ENCODE peak calls at places on chromosomes 2 and 18, in four cellular contexts. One of them, this sample, is unnamed. For H3K4me1, the result is how much of the 10 kb centered on the place peaks cover.

GRCh38 chr2:207432471-207432870 is 97.3 kb upstream of the CREB1 start:
- DNase-seq in PC-9: no peak
- DNase-seq in endodermal cell: no peak
- DNase-seq in SJSA1: no peak
- DNase-seq in this sample: no peak

GRCh38 chr2:132416080-132416911 is at the start of gene GPR39:
- DNase-seq in PC-9: peak
- DNase-seq in endodermal cell: peak
- DNase-seq in SJSA1: peak
- DNase-seq in this sample: peak

GRCh38 chr2:232887171-232887850 is 17.2 kb downstream of the SNORC start:
- DNase-seq in PC-9: no peak
- DNase-seq in endodermal cell: peak
- DNase-seq in SJSA1: no peak
- DNase-seq in this sample: no peak

GRCh38 chr2:233468047-233468745 is 98.4 kb downstream of the USP40 start:
- DNase-seq in PC-9: no peak
- DNase-seq in endodermal cell: no peak
- DNase-seq in SJSA1: no peak
- DNase-seq in this sample: no peak

GRCh38 chr2:152062130-152063091 is 36.4 kb downstream of the CACNB4 start:
- DNase-seq in PC-9: no peak
- DNase-seq in endodermal cell: no peak
- DNase-seq in SJSA1: no peak
- DNase-seq in this sample: peak

GRCh38 chr18:10234912-10235439 is 219.5 kb upstream of the APCDD1 start:
- DNase-seq in PC-9: no peak
- DNase-seq in endodermal cell: no peak
- DNase-seq in SJSA1: no peak
- DNase-seq in this sample: no peak

GRCh38 chr2:234241656-234242445 is 191.3 kb downstream of the SPP2 start:
- DNase-seq in PC-9: peak
- DNase-seq in endodermal cell: no peak
- DNase-seq in SJSA1: peak
- DNase-seq in this sample: peak

GRCh38 chr2:8577573-8577972 is 104.3 kb upstream of the ID2 start:
- DNase-seq in PC-9: no peak
- DNase-seq in endodermal cell: no peak
- DNase-seq in SJSA1: no peak
- DNase-seq in this sample: no peak

GRCh38 chr2:2271471-2271941 is 59.6 kb downstream of the MYT1L start:
- DNase-seq in PC-9: no peak
- DNase-seq in endodermal cell: no peak
- DNase-seq in SJSA1: peak
- DNase-seq in this sample: no peak

GRCh38 chr2:10216677-10217498 is 85.8 kb upstream of the HPCAL1 start:
- DNase-seq in PC-9: no peak
- DNase-seq in endodermal cell: no peak
- DNase-seq in SJSA1: no peak
- DNase-seq in this sample: no peak

GRCh38 chr2:109727929-109728447 is 66.1 kb upstream of the RGPD5 start:
- DNase-seq in PC-9: no peak
- DNase-seq in endodermal cell: no peak
- DNase-seq in SJSA1: no peak
- DNase-seq in this sample: no peak

GRCh38 chr2:201130524-201131186 is 14.7 kb downstream of the CFLAR start:
- DNase-seq in PC-9: peak
- DNase-seq in endodermal cell: no peak
- DNase-seq in SJSA1: peak
- DNase-seq in this sample: no peak

GRCh38 chr2:196987654-196988364 is 61.3 kb upstream of the PGAP1 start:
- DNase-seq in PC-9: peak
- DNase-seq in endodermal cell: no peak
- DNase-seq in SJSA1: peak
- DNase-seq in this sample: peak

GRCh38 chr2:101340141-101340541 is 31.6 kb upstream of the RNF149 start:
- DNase-seq in PC-9: peak
- DNase-seq in endodermal cell: no peak
- DNase-seq in SJSA1: no peak
- DNase-seq in this sample: no peak

GRCh38 chr18:8869696-8870095 is 164.3 kb downstream of the MTCL1 start:
- DNase-seq in PC-9: no peak
- DNase-seq in endodermal cell: no peak
- DNase-seq in SJSA1: no peak
- DNase-seq in this sample: no peak

GRCh38 chr2:18346364-18346763 is 214.1 kb downstream of the RDH14 start:
- DNase-seq in PC-9: no peak
- DNase-seq in endodermal cell: no peak
- DNase-seq in SJSA1: no peak
- DNase-seq in this sample: no peak

GRCh38 chr2:150133623-150134022 is 353.8 kb downstream of the RND3 start:
- DNase-seq in PC-9: peak
- DNase-seq in endodermal cell: no peak
- DNase-seq in SJSA1: peak
- DNase-seq in this sample: peak

GRCh38 chr2:217653240-217653639 is 349.6 kb downstream of the TNS1 start:
- DNase-seq in PC-9: peak
- DNase-seq in endodermal cell: no peak
- DNase-seq in SJSA1: peak
- DNase-seq in this sample: peak

GRCh38 chr18:75208836-75209128 is 157 bp downstream of the PTGR3 start:
- DNase-seq in PC-9: no peak
- DNase-seq in endodermal cell: peak
- DNase-seq in SJSA1: peak
- DNase-seq in this sample: no peak

GRCh38 chr2:240777416-240778212 is 42.4 kb downstream of the KIF1A start:
- DNase-seq in PC-9: no peak
- DNase-seq in endodermal cell: no peak
- DNase-seq in SJSA1: no peak
- DNase-seq in this sample: no peak

GRCh38 chr2:120303177-120303576 is 42.8 kb upstream of the INHBB start:
- DNase-seq in PC-9: no peak
- DNase-seq in endodermal cell: no peak
- DNase-seq in SJSA1: no peak
- DNase-seq in this sample: no peak

GRCh38 chr2:237685408-237685807 is 58.0 kb downstream of the LRRFIP1 start:
- DNase-seq in PC-9: no peak
- DNase-seq in endodermal cell: peak
- DNase-seq in SJSA1: no peak
- DNase-seq in this sample: peak

GRCh38 chr18:63882333-63883141 is 5.0 kb upstream of the SERPINB2 start:
- DNase-seq in PC-9: peak
- DNase-seq in endodermal cell: peak
- DNase-seq in SJSA1: peak
- DNase-seq in this sample: peak

GRCh38 chr2:113240915-113241911 is 37.5 kb downstream of the PAX8 start:
- DNase-seq in PC-9: peak
- DNase-seq in endodermal cell: no peak
- DNase-seq in SJSA1: peak
- DNase-seq in this sample: peak

GRCh38 chr2:39099820-39100728 is 20.8 kb downstream of the SOS1 start:
- DNase-seq in PC-9: peak
- DNase-seq in endodermal cell: no peak
- DNase-seq in SJSA1: no peak
- DNase-seq in this sample: no peak

GRCh38 chr2:219542931-219543595 is 546 bp downstream of the CHPF start:
- DNase-seq in PC-9: peak
- DNase-seq in endodermal cell: no peak
- DNase-seq in SJSA1: peak
- DNase-seq in this sample: peak

GRCh38 chr2:3651686-3652516 is 6.1 kb upstream of the ALLC start:
- DNase-seq in PC-9: no peak
- DNase-seq in endodermal cell: peak
- DNase-seq in SJSA1: no peak
- DNase-seq in this sample: peak

GRCh38 chr18:54280206-54280550 is 10.9 kb downstream of the POLI start:
- DNase-seq in PC-9: no peak
- DNase-seq in endodermal cell: peak
- DNase-seq in SJSA1: no peak
- DNase-seq in this sample: peak

GRCh38 chr2:218010116-218010837 is 7.5 kb upstream of the TNS1 start:
- DNase-seq in PC-9: no peak
- DNase-seq in endodermal cell: peak
- DNase-seq in SJSA1: peak
- DNase-seq in this sample: peak

GRCh38 chr2:69082430-69082997 is 69.5 kb downstream of the ANTXR1 start:
- DNase-seq in PC-9: peak
- DNase-seq in endodermal cell: no peak
- DNase-seq in SJSA1: peak
- DNase-seq in this sample: peak

GRCh38 chr18:10660485-10660884 is 134.7 kb downstream of the NAPG start:
- DNase-seq in PC-9: no peak
- DNase-seq in endodermal cell: no peak
- DNase-seq in SJSA1: peak
- DNase-seq in this sample: no peak

GRCh38 chr18:35247412-35248249 is 6.8 kb downstream of the ZNF397 start:
- DNase-seq in PC-9: no peak
- DNase-seq in endodermal cell: no peak
- DNase-seq in SJSA1: no peak
- DNase-seq in this sample: no peak

GRCh38 chr2:159111346-159111922 is 143.0 kb downstream of the TANC1 start:
- DNase-seq in PC-9: no peak
- DNase-seq in endodermal cell: no peak
- DNase-seq in SJSA1: no peak
- DNase-seq in this sample: no peak

DNA sequence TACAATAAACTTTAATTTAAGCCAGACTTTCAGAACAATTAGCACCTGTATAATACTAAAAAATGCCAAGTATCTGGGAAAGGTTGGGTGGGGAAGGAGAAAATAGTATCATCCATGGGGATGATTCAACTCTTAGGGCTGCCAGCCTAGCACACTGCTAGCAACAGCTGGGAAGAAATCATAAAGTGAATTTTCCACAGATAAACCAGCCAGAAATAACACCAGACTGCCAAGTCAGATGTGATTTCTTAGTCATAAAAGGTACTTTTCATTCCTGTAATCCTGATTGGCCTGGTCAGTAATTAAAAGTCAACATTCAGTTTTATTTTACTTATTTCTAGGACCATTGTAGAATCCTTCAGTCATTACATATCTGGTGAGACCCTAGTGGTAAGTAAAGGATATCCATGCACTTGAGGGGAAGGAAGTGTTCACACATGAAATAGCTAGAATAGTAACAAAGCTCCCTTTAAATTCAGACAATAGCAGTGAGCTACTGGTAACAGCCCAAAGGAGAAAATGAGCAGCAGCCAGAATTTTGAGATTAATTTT is 59.4 kb downstream of the LIMS1 start:
- DNase-seq in PC-9: no peak
- DNase-seq in endodermal cell: no peak
- DNase-seq in SJSA1: peak
- DNase-seq in this sample: peak
- H3K4me1 ChIP-seq in PC-9: under half
- H3K4me1 ChIP-seq in endodermal cell: under half
- H3K4me1 ChIP-seq in SJSA1: half or more
- H3K4me1 ChIP-seq in this sample: under half

GRCh38 chr2:230319211-230319862 is 7.7 kb upstream of the SP140L start:
- DNase-seq in PC-9: no peak
- DNase-seq in endodermal cell: no peak
- DNase-seq in SJSA1: no peak
- DNase-seq in this sample: no peak
- H3K4me3 ChIP-seq in PC-9: no peak
- H3K4me3 ChIP-seq in endodermal cell: no peak
- H3K4me3 ChIP-seq in SJSA1: no peak
- H3K4me3 ChIP-seq in this sample: no peak

GRCh38 chr2:157176602-157177001 is 80.9 kb upstream of the GALNT5 start:
- DNase-seq in PC-9: no peak
- DNase-seq in endodermal cell: no peak
- DNase-seq in SJSA1: no peak
- DNase-seq in this sample: no peak
- H3K4me1 ChIP-seq in PC-9: under half
- H3K4me1 ChIP-seq in endodermal cell: under half
- H3K4me1 ChIP-seq in SJSA1: under half
- H3K4me1 ChIP-seq in this sample: under half

DNA sequence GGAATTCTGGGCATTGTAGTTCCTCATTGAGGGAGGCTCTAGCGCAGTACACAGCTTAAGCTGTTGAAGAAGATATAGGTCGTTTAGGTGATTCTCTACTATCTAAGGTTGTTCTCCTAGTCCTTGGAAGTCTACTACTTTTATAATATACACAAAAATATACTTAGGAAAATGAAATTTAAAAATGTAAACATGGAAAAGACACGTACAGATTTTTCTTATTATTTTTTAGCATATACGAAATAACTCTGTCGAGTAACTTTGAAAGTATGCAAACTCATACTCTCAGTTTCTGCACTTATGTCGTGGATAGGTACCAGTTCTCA is 272 bp upstream of the FASTKD1 start:
- DNase-seq in PC-9: no peak
- DNase-seq in endodermal cell: no peak
- DNase-seq in SJSA1: no peak
- DNase-seq in this sample: no peak
- H3K4me3 ChIP-seq in PC-9: peak
- H3K4me3 ChIP-seq in endodermal cell: peak
- H3K4me3 ChIP-seq in SJSA1: peak
- H3K4me3 ChIP-seq in this sample: peak